ENCODE peak calls at places on chromosome 2, in six cellular contexts. N is progenitor cell of endocrine pancreas, X is fibroblast of mammary gland, L is iPS DF 19.7, Z is foreskin fibroblast, Q is mucosa of gallbladder. D is an unnamed sample.

GRCh38 chr2:36358317-36358659 is 2.7 kb downstream of the CRIM1 start:
- DNase-seq in N (no peak), Q (no peak), Z (peak), X (peak), L (no peak), D (no peak)

GRCh38 chr2:9010866-9011265 is 7.4 kb upstream of the MBOAT2 start:
- DNase-seq in L (no peak), Z (peak), N (no peak), Q (no peak), X (peak), D (no peak)

GRCh38 chr2:27988718-27989117 is 98.2 kb downstream of the BABAM2 start:
- DNase-seq in Q (no peak), Z (no peak), N (no peak), L (no peak), X (no peak), D (no peak)

GRCh38 chr2:232336956-232337700 is 41.4 kb upstream of the ALPP start:
- DNase-seq in L (no peak), Z (no peak), X (no peak), N (no peak), Q (no peak), D (no peak)

GRCh38 chr2:12702661-12703121 is 14.0 kb upstream of the TRIB2 start:
- DNase-seq in Z (peak), N (no peak), X (peak), Q (peak), L (no peak), D (no peak)

GRCh38 chr2:241017228-241017940 is 19.0 kb downstream of the SNED1 start:
- DNase-seq in X (no peak), N (no peak), Z (no peak), L (no peak), Q (peak), D (no peak)

GRCh38 chr2:237931205-237931721 is 35.6 kb upstream of the UBE2F start:
- DNase-seq in X (peak), L (no peak), Q (no peak), N (no peak), Z (peak), D (no peak)

GRCh38 chr2:22355816-22356433 is 1029.1 kb upstream of the KLHL29 start:
- DNase-seq in Q (peak), Z (peak), X (peak), L (no peak), N (peak), D (no peak)

GRCh38 chr2:219506802-219507554 is 7.3 kb upstream of the ASIC4 start:
- DNase-seq in Q (no peak), Z (peak), L (no peak), N (no peak), X (no peak), D (no peak)

GRCh38 chr2:97730245-97730644 is 16.9 kb downstream of the ZAP70 start:
- DNase-seq in Q (no peak), Z (peak), N (no peak), L (no peak), X (peak), D (no peak)

GRCh38 chr2:38978504-38978903 is 88.8 kb downstream of the ARHGEF33 start:
- DNase-seq in Z (no peak), X (no peak), N (no peak), L (no peak), Q (no peak), D (no peak)

GRCh38 chr2:39593439-39594393 is 72.0 kb upstream of the TMEM178A start:
- DNase-seq in X (peak), Q (peak), L (peak), N (no peak), Z (peak), D (no peak)

D was measured in esophagus squamous epithelium.